ENCODE peak calls at places on chromosomes 11 and 22, in seven cellular contexts. One of them, this sample, is unnamed.

GRCh38 chr11:65503923-65504670 is 5.3 kb downstream of the MALAT1 start:
- DNase-seq in kidney: no peak
- DNase-seq in psoas muscle: no peak
- DNase-seq in AG10803: peak; percentile 71
- DNase-seq in transverse colon: no peak
- DNase-seq in tibial nerve: peak; percentile 48
- DNase-seq in activated B cell treated with CpG ODN at 0.5 μM for 24 hours: no peak
- DNase-seq in this sample: no peak

GRCh38 chr11:65522640-65523322 is 2.1 kb upstream of the SCYL1 start:
- DNase-seq in activated B cell treated with CpG ODN at 0.5 μM for 24 hours: no peak
- DNase-seq in AG10803: no peak
- DNase-seq in transverse colon: no peak
- DNase-seq in psoas muscle: no peak
- DNase-seq in tibial nerve: no peak
- DNase-seq in kidney: peak; percentile 35
- DNase-seq in this sample: no peak

GRCh38 chr11:92190535-92191206 is 33.9 kb upstream of the FAT3 start:
- DNase-seq in AG10803: no peak
- DNase-seq in psoas muscle: no peak
- DNase-seq in activated B cell treated with CpG ODN at 0.5 μM for 24 hours: no peak
- DNase-seq in transverse colon: no peak
- DNase-seq in tibial nerve: no peak
- DNase-seq in kidney: no peak
- DNase-seq in this sample: no peak

GRCh38 chr11:96869207-96869606 is 479.4 kb downstream of the JRKL start:
- DNase-seq in tibial nerve: peak; percentile 18
- DNase-seq in activated B cell treated with CpG ODN at 0.5 μM for 24 hours: no peak
- DNase-seq in psoas muscle: no peak
- DNase-seq in AG10803: peak; percentile 2
- DNase-seq in transverse colon: no peak
- DNase-seq in kidney: no peak
- DNase-seq in this sample: no peak

GRCh38 chr11:19962795-19963163 is 197.5 kb downstream of the DBX1 start:
- DNase-seq in tibial nerve: no peak
- DNase-seq in activated B cell treated with CpG ODN at 0.5 μM for 24 hours: no peak
- DNase-seq in kidney: no peak
- DNase-seq in AG10803: peak; percentile 94
- DNase-seq in psoas muscle: no peak
- DNase-seq in transverse colon: no peak
- DNase-seq in this sample: no peak

GRCh38 chr11:117861151-117862018 is 15.1 kb downstream of the FXYD6 start:
- DNase-seq in activated B cell treated with CpG ODN at 0.5 μM for 24 hours: no peak
- DNase-seq in psoas muscle: peak; percentile 72
- DNase-seq in transverse colon: no peak
- DNase-seq in kidney: no peak
- DNase-seq in tibial nerve: no peak
- DNase-seq in AG10803: no peak
- DNase-seq in this sample: no peak

GRCh38 chr22:29716814-29717213 is 3.0 kb upstream of the CABP7 start:
- DNase-seq in AG10803: peak; percentile 65
- DNase-seq in psoas muscle: peak; percentile 70
- DNase-seq in transverse colon: peak; percentile 53
- DNase-seq in kidney: no peak
- DNase-seq in activated B cell treated with CpG ODN at 0.5 μM for 24 hours: no peak
- DNase-seq in tibial nerve: peak; percentile 38
- DNase-seq in this sample: no peak

GRCh38 chr11:108137212-108137611 is 15.8 kb downstream of the ACAT1 start:
- DNase-seq in AG10803: no peak
- DNase-seq in transverse colon: no peak
- DNase-seq in kidney: no peak
- DNase-seq in psoas muscle: no peak
- DNase-seq in tibial nerve: no peak
- DNase-seq in activated B cell treated with CpG ODN at 0.5 μM for 24 hours: no peak
- DNase-seq in this sample: no peak

GRCh38 chr22:46707827-46708570 is 30.1 kb downstream of the CERK start:
- DNase-seq in kidney: no peak
- DNase-seq in psoas muscle: no peak
- DNase-seq in tibial nerve: no peak
- DNase-seq in AG10803: no peak
- DNase-seq in transverse colon: no peak
- DNase-seq in activated B cell treated with CpG ODN at 0.5 μM for 24 hours: no peak
- DNase-seq in this sample: no peak

GRCh38 chr11:450809-451451 is 851 bp downstream of the PTDSS2 start:
- DNase-seq in activated B cell treated with CpG ODN at 0.5 μM for 24 hours: peak; percentile 49
- DNase-seq in AG10803: peak; percentile 66
- DNase-seq in tibial nerve: peak; percentile 71
- DNase-seq in psoas muscle: peak; percentile 74
- DNase-seq in transverse colon: peak; percentile 79
- DNase-seq in kidney: peak; percentile 90
- DNase-seq in this sample: peak; percentile 58

GRCh38 chr22:45230026-45230845 is 10.5 kb downstream of the KIAA0930 start:
- DNase-seq in kidney: no peak
- DNase-seq in AG10803: no peak
- DNase-seq in transverse colon: no peak
- DNase-seq in psoas muscle: peak; percentile 49
- DNase-seq in tibial nerve: no peak
- DNase-seq in activated B cell treated with CpG ODN at 0.5 μM for 24 hours: no peak
- DNase-seq in this sample: no peak

GRCh38 chr11:111403021-111403725 is 24.1 kb upstream of the POU2AF1 start:
- DNase-seq in AG10803: no peak
- DNase-seq in activated B cell treated with CpG ODN at 0.5 μM for 24 hours: no peak
- DNase-seq in transverse colon: no peak
- DNase-seq in psoas muscle: no peak
- DNase-seq in tibial nerve: no peak
- DNase-seq in kidney: no peak
- DNase-seq in this sample: no peak

GRCh38 chr11:2860636-2861035 is 24.9 kb downstream of the CDKN1C start:
- DNase-seq in psoas muscle: no peak
- DNase-seq in tibial nerve: no peak
- DNase-seq in kidney: no peak
- DNase-seq in transverse colon: peak; percentile 37
- DNase-seq in activated B cell treated with CpG ODN at 0.5 μM for 24 hours: no peak
- DNase-seq in AG10803: no peak
- DNase-seq in this sample: no peak

GRCh38 chr11:4467043-4467442 is 15.4 kb upstream of the OR52K1 start:
- DNase-seq in tibial nerve: no peak
- DNase-seq in activated B cell treated with CpG ODN at 0.5 μM for 24 hours: no peak
- DNase-seq in transverse colon: no peak
- DNase-seq in kidney: no peak
- DNase-seq in AG10803: no peak
- DNase-seq in psoas muscle: no peak
- DNase-seq in this sample: no peak

GRCh38 chr11:131389582-131389981 is 19.2 kb downstream of the NTM start:
- DNase-seq in psoas muscle: no peak
- DNase-seq in activated B cell treated with CpG ODN at 0.5 μM for 24 hours: no peak
- DNase-seq in AG10803: no peak
- DNase-seq in kidney: no peak
- DNase-seq in tibial nerve: no peak
- DNase-seq in transverse colon: no peak
- DNase-seq in this sample: no peak

GRCh38 chr11:131397666-131398065 is 27.3 kb downstream of the NTM start:
- DNase-seq in AG10803: no peak
- DNase-seq in tibial nerve: no peak
- DNase-seq in transverse colon: no peak
- DNase-seq in psoas muscle: no peak
- DNase-seq in activated B cell treated with CpG ODN at 0.5 μM for 24 hours: no peak
- DNase-seq in kidney: no peak
- DNase-seq in this sample: no peak

GRCh38 chr11:131391161-131391560 is 20.7 kb downstream of the NTM start:
- DNase-seq in transverse colon: no peak
- DNase-seq in psoas muscle: no peak
- DNase-seq in kidney: no peak
- DNase-seq in AG10803: no peak
- DNase-seq in activated B cell treated with CpG ODN at 0.5 μM for 24 hours: no peak
- DNase-seq in tibial nerve: no peak
- DNase-seq in this sample: no peak

DNA sequence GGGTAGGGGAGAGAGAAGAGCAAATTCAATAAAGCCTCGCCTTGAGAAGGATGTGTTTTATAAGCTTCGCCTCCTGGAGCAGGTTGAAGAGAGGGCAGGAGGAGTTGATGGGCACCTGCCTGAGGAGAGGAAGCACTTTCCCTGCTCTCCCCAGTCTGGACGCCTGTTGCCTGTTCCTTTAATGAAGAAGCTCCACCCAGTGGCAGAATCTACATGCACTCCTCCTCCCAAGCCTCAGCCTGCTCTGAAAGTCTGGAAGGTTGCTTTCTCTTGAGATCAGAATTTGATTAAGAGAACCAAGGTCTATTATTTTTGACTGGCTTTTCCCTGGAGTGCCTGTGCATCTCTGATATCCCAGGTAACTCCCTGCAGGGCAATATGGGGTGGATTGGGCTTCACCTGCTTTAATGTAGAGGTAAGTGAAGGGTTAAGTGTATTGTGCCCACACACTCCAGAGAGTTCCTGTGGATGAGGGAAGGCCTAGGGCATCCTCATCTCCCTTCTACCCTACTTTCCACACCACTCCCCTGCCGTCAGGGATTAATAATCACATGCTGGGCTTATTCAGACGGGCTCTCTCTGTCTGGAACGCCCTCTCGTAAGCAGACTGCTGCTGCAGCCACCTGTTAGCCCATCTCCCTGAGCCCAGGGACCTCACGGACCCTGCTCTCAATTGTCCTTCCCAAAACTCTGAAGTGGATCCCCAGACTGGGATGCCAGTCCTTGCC is 22.3 kb downstream of the NTM start:
- DNase-seq in activated B cell treated with CpG ODN at 0.5 μM for 24 hours: no peak
- DNase-seq in kidney: no peak
- DNase-seq in psoas muscle: no peak
- DNase-seq in tibial nerve: no peak
- DNase-seq in transverse colon: no peak
- DNase-seq in AG10803: peak; percentile 3
- DNase-seq in this sample: no peak
- TF ChIP-seq CTCF in activated B cell treated with CpG ODN at 0.5 μM for 24 hours: no peak
- TF ChIP-seq CTCF in kidney: no peak
- TF ChIP-seq CTCF in psoas muscle: no peak
- TF ChIP-seq CTCF in tibial nerve: no peak
- TF ChIP-seq CTCF in transverse colon: no peak
- TF ChIP-seq CTCF in AG10803: peak; percentile 6
- TF ChIP-seq CTCF in this sample: no peak

GRCh38 chr22:31748490-31748889 is 1.4 kb downstream of the PRR14L start:
- DNase-seq in transverse colon: no peak
- DNase-seq in psoas muscle: no peak
- DNase-seq in AG10803: no peak
- DNase-seq in activated B cell treated with CpG ODN at 0.5 μM for 24 hours: no peak
- DNase-seq in tibial nerve: no peak
- DNase-seq in kidney: no peak
- DNase-seq in this sample: no peak
- TF ChIP-seq CTCF in transverse colon: no peak
- TF ChIP-seq CTCF in psoas muscle: no peak
- TF ChIP-seq CTCF in AG10803: no peak
- TF ChIP-seq CTCF in activated B cell treated with CpG ODN at 0.5 μM for 24 hours: no peak
- TF ChIP-seq CTCF in tibial nerve: no peak
- TF ChIP-seq CTCF in kidney: no peak
- TF ChIP-seq CTCF in this sample: no peak

DNA sequence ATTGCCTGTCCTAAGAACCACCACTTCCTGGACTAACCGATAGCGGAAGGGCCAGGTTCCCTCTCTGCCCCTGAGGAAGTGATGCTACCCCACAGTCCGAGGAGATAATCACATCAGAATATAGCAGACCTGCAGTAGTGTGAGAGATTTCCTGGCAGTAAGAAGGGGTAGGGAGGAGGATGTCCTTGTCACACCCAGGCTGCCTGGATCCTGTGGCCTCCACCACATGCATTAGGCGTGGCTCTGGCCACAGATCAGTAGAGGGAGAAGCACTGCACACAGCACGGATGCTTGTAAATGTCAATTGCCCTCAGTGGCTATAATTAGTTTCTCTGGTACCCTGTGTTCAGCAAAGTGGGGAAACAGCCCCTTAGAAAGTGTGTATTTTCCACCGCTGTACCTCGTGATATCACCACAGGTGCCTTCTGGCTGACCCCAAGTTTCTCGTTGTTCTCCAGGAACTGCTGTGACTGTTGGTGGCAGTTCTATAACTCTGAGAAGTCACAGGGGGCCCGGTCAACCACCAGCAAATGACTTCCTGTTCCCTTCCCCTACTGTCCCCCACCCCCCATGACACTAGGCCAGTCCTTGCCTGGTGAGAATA is 61.8 kb downstream of the UBASH3B start:
- DNase-seq in AG10803: no peak
- DNase-seq in kidney: no peak
- DNase-seq in tibial nerve: no peak
- DNase-seq in activated B cell treated with CpG ODN at 0.5 μM for 24 hours: peak; percentile 38
- DNase-seq in transverse colon: peak; percentile 64
- DNase-seq in psoas muscle: no peak
- DNase-seq in this sample: peak; percentile 61
- TF ChIP-seq CTCF in AG10803: no peak
- TF ChIP-seq CTCF in kidney: no peak
- TF ChIP-seq CTCF in tibial nerve: no peak
- TF ChIP-seq CTCF in activated B cell treated with CpG ODN at 0.5 μM for 24 hours: no peak
- TF ChIP-seq CTCF in transverse colon: no peak
- TF ChIP-seq CTCF in psoas muscle: no peak
- TF ChIP-seq CTCF in this sample: no peak

GRCh38 chr22:48688366-48688765 is 1139.3 kb downstream of the BRD1 start:
- DNase-seq in transverse colon: no peak
- DNase-seq in kidney: no peak
- DNase-seq in activated B cell treated with CpG ODN at 0.5 μM for 24 hours: no peak
- DNase-seq in psoas muscle: no peak
- DNase-seq in tibial nerve: no peak
- DNase-seq in AG10803: no peak
- DNase-seq in this sample: no peak

GRCh38 chr22:48691431-48691851 is 1136.2 kb downstream of the BRD1 start:
- DNase-seq in psoas muscle: peak; percentile 32
- DNase-seq in transverse colon: no peak
- DNase-seq in activated B cell treated with CpG ODN at 0.5 μM for 24 hours: no peak
- DNase-seq in tibial nerve: no peak
- DNase-seq in AG10803: no peak
- DNase-seq in kidney: peak; percentile 29
- DNase-seq in this sample: no peak

GRCh38 chr22:48689206-48689605 is 1138.5 kb downstream of the BRD1 start:
- DNase-seq in kidney: no peak
- DNase-seq in psoas muscle: peak; percentile 14
- DNase-seq in AG10803: no peak
- DNase-seq in transverse colon: no peak
- DNase-seq in tibial nerve: no peak
- DNase-seq in activated B cell treated with CpG ODN at 0.5 μM for 24 hours: no peak
- DNase-seq in this sample: no peak

GRCh38 chr22:48692734-48693376 is 1134.8 kb downstream of the BRD1 start:
- DNase-seq in kidney: peak; percentile 65
- DNase-seq in psoas muscle: peak; percentile 43
- DNase-seq in activated B cell treated with CpG ODN at 0.5 μM for 24 hours: no peak
- DNase-seq in transverse colon: no peak
- DNase-seq in AG10803: no peak
- DNase-seq in tibial nerve: peak; percentile 26
- DNase-seq in this sample: no peak

DNA sequence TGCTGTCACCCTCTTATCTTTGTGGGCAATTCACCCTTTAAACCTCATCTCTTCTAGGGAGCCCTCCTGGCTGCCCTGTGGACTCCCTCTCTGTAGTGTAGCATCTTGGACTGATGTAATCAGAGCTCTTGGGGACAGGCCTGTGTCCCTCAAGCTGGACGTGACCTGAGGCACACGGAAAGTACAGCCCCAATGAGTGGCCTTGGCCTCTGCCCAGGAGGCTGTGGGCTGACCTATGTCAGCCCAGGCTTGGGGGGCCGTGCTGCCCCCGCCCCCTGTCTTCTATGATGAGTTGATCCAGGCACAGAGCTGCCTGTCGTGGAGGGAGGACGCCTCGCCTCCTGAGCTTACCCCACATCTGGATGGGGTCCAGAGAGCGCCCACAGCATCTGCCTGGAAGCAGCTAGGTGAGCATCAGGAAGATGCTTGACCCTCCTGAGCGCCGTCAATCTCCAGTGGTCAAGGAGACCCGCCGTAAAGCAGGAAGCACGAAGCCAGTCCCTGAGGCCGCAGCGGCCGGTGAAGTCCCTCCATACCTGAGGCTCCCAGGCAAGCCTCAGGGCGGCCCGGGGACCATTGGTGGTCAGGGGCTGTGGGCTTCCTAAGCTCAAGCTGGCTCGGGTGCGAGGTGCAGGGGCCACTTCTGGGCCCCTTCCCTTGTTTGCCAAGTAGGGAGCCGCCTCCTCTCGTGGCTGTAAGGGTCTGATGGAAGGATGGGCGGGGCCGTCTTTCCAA is 1136.9 kb downstream of the BRD1 start:
- DNase-seq in kidney: no peak
- DNase-seq in transverse colon: no peak
- DNase-seq in AG10803: no peak
- DNase-seq in activated B cell treated with CpG ODN at 0.5 μM for 24 hours: no peak
- DNase-seq in psoas muscle: peak; percentile 32
- DNase-seq in tibial nerve: no peak
- DNase-seq in this sample: no peak
- TF ChIP-seq CTCF in kidney: no peak
- TF ChIP-seq CTCF in transverse colon: no peak
- TF ChIP-seq CTCF in AG10803: no peak
- TF ChIP-seq CTCF in activated B cell treated with CpG ODN at 0.5 μM for 24 hours: no peak
- TF ChIP-seq CTCF in psoas muscle: no peak
- TF ChIP-seq CTCF in tibial nerve: no peak
- TF ChIP-seq CTCF in this sample: no peak